ENCODE peak calls at places on chromosomes 4 and X, in four cellular contexts. E is thyroid gland, H is A549, Z is dorsolateral prefrontal cortex. T is an unnamed sample.

GRCh38 chrX:115650916-115651315 is 89.9 kb downstream of the PLS3 start:
- DNase-seq in H (peak; percentile 21), Z (no peak), E (peak; percentile 8), T (peak; percentile 60)

GRCh38 chrX:56746996-56747395 is 18.0 kb downstream of the NBDY start:
- DNase-seq in Z (no peak), H (no peak), E (no peak), T (no peak)

GRCh38 chrX:53004038-53004437 is 44.6 kb upstream of the GPR173 start:
- DNase-seq in H (no peak), Z (no peak), E (no peak), T (no peak)

GRCh38 chr4:189525304-189525703 is 415.4 kb upstream of the FRG1 start:
- DNase-seq in E (no peak), H (no peak), Z (no peak), T (no peak)

GRCh38 chrX:11399481-11399880 is 106.3 kb downstream of the AMELX start:
- DNase-seq in H (no peak), Z (no peak), E (no peak), T (no peak)

GRCh38 chr4:105194328-105195231 is 47.9 kb downstream of the TET2 start:
- DNase-seq in E (no peak), H (no peak), Z (no peak), T (no peak)

GRCh38 chr4:163623787-163624186 is 129.3 kb downstream of the TMA16 start:
- DNase-seq in Z (no peak), E (no peak), H (no peak), T (no peak)

GRCh38 chr4:3415471-3416141 is 26.2 kb upstream of the HGFAC start:
- DNase-seq in E (no peak), H (no peak), Z (peak; percentile 50), T (no peak)

GRCh38 chr4:2141762-2142520 is 82.8 kb downstream of the NAT8L start:
- DNase-seq in E (no peak), H (no peak), Z (no peak), T (no peak)

GRCh38 chrX:147916375-147916968 is 4.8 kb downstream of the FMR1 start:
- DNase-seq in H (no peak), Z (no peak), E (no peak), T (no peak)

GRCh38 chr4:28557755-28558154 is 1697.1 kb downstream of the STIM2 start:
- DNase-seq in E (no peak), H (no peak), Z (no peak), T (no peak)

GRCh38 chr4:183200453-183200852 is 101.4 kb downstream of the WWC2 start:
- DNase-seq in E (peak; percentile 93), H (no peak), Z (no peak), T (no peak)

GRCh38 chr4:146333187-146333894 is 119.0 kb downstream of the REELD1 start:
- DNase-seq in E (no peak), H (no peak), Z (no peak), T (no peak)

GRCh38 chr4:155692990-155693659 is 26.5 kb downstream of the GUCY1A1 start:
- DNase-seq in E (no peak), H (no peak), Z (no peak), T (no peak)

GRCh38 chr4:97395980-97396562 is 747.2 kb downstream of the STPG2 start:
- DNase-seq in Z (no peak), E (no peak), H (no peak), T (peak; percentile 14)

GRCh38 chrX:1059576-1060561 is 152.6 kb downstream of the CRLF2 start:
- DNase-seq in H (no peak), Z (no peak), E (no peak), T (no peak)

GRCh38 chrX:20061869-20062254 is 54.8 kb downstream of the MAP7D2 start:
- DNase-seq in Z (no peak), H (no peak), E (peak; percentile 7), T (no peak)

GRCh38 chrX:20060961-20061868 is 55.5 kb downstream of the MAP7D2 start:
- DNase-seq in Z (no peak), H (no peak), E (no peak), T (no peak)

GRCh38 chrX:20066968-20067708 is 49.6 kb downstream of the MAP7D2 start:
- DNase-seq in E (peak; percentile 12), H (peak; percentile 45), Z (no peak), T (no peak)

GRCh38 chrX:20063153-20063552 is 53.6 kb downstream of the MAP7D2 start:
- DNase-seq in E (no peak), H (no peak), Z (no peak), T (no peak)

DNA sequence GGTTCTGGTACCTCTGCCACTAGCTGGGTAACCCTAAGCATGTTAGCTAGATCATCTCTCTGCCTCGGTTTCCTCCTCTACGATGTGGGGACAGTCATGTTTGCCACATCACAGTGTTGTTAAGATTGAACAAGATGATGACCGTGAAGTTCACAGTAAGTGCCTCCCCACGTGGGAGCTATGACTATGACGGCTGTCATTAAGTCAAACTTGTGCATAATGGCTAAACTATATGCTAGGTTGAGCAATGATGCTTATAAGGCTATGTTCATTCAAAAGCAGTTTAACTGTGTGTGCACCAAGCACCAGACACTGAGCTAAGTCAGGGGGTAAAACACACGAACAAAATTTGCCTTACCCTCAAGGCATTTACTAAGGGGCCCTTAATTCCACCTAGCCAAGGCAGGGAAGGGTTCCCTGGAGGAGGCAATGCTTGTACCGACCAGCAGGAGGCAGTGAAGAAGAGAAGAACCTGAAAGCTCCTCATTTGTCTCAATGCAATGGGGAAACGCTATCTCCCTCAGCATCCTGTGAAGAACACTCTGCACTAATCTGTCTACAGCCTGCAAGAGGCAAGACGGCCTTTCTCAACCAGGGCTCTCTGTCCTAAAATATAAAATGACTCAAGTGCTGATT is 52.9 kb downstream of the MAP7D2 start:
- DNase-seq in Z (no peak), E (no peak), H (no peak), T (no peak)
- TF ChIP-seq CTCF in Z (no peak), E (no peak), H (no peak), T (no peak)

GRCh38 chrX:4268676-4269075 is 555.2 kb upstream of the PRKX start:
- DNase-seq in Z (no peak), H (no peak), E (no peak), T (no peak)

GRCh38 chrX:4265036-4265435 is 551.6 kb upstream of the PRKX start:
- DNase-seq in Z (no peak), H (no peak), E (no peak), T (no peak)

DNA sequence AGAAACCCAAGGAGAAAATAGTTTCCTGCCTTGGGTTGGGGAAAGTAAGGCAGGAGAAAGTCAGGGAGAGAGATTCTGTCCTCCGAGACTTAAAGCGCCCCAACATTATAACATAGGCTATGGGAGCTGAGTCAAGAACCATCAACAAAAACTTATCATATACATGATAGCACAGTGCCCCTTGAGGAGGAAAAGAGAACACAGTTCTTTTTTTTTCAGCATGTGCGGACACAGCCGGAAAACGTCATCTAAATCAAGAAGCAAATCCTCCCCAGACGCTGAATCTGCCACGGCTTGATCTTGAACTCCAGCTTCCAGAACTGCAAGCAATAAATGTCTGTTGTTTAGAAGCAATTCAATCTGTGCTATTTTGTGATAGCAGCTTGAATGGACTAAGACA is 549.6 kb upstream of the PRKX start:
- DNase-seq in E (no peak), Z (no peak), H (peak; percentile 1), T (no peak)
- TF ChIP-seq CTCF in E (no peak), Z (no peak), H (no peak), T (peak; percentile 46)

GRCh38 chr4:56908206-56909082 is 744 bp downstream of the REST start:
- DNase-seq in E (peak; percentile 72), H (peak; percentile 46), Z (peak; percentile 49), T (peak; percentile 86)
- TF ChIP-seq CTCF in E (no peak), H (peak; percentile 9), Z (no peak), T (no peak)

GRCh38 chr4:180827610-180828009 is 1415.6 kb upstream of the TENM3 start:
- DNase-seq in Z (no peak), H (no peak), E (no peak), T (no peak)

GRCh38 chr4:180827193-180827592 is 1416.0 kb upstream of the TENM3 start:
- DNase-seq in Z (no peak), E (no peak), H (no peak), T (no peak)

GRCh38 chr4:180828455-180829018 is 1414.7 kb upstream of the TENM3 start:
- DNase-seq in E (no peak), H (no peak), Z (no peak), T (peak; percentile 25)

GRCh38 chr4:180832086-180832485 is 1411.1 kb upstream of the TENM3 start:
- DNase-seq in Z (no peak), E (no peak), H (no peak), T (no peak)
- TF ChIP-seq CTCF in Z (no peak), E (no peak), H (no peak), T (peak; percentile 16)

DNA sequence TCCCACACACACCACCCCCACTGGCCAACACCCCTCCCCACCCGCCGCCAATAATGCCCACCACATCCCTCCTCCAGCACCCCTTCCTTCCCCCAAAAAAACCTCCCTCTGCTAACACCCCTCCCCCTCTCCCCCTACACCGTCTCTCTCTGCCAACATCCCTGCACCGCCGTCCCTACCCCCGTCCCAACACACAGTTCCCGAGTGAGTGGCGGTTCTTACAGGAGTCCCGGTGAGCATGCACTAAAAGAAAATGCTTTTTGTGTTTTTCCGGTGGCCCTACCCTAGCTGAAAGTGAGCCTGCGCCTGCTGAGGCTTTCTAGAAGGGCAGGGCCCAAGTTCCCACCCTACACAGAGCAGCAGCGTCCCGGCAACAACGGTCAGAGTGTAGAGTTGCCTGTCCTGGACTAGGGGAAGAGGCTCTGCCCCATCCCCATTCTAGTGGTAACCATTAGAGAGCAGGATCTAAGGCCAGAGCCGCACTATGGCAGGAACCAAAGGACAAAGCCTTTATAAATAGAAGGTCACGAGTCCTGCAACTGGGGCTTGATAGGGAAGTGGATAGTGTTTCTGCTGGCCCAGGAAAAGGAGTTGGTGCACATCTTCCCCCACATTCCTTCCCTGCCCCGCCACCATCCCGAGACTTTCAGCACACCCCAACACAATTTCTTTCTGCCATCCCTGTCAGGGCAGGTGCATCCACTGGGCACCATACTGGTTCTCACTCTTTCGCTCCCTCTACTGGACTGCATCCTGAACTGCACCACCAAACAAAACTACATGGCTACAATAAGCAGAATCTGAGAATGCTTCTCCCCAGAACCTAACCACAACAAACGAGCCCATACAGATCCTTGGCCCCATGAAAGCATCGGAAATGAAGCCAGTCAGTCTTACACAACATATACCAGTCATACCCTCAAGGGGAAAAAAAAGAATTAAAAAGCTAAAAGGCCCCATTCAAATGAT is 78.1 kb upstream of the PAGE3 start:
- DNase-seq in H (peak; percentile 25), E (peak; percentile 16), Z (no peak), T (no peak)
- TF ChIP-seq CTCF in H (no peak), E (peak; percentile 42), Z (peak; percentile 39), T (no peak)

T was measured in nephron progenitor cell.